ENCODE peak calls at places on chromosomes 4 and X, in five cellular contexts. Z is IMR-90, C is transverse colon, D is hepatocyte, Y is OCI-LY7. I is an unnamed sample.

GRCh38 chr4:139223682-139224317 is 46.8 kb upstream of the ELF2 start:
- DNase-seq in C (no peak), Y (no peak), D (peak; percentile 14), Z (peak; percentile 76), I (no peak)

GRCh38 chr4:90769251-90769650 is 642.1 kb downstream of the CCSER1 start:
- DNase-seq in C (no peak), D (peak; percentile 17), Y (no peak), Z (no peak), I (no peak)

GRCh38 chr4:53484911-53485459 is 106.3 kb downstream of the LNX1 start:
- DNase-seq in Y (no peak), D (no peak), C (no peak), Z (no peak), I (no peak)

GRCh38 chr4:183783933-183784622 is 121.0 kb upstream of the STOX2 start:
- DNase-seq in D (peak; percentile 65), Y (no peak), C (no peak), Z (peak; percentile 31), I (no peak)

GRCh38 chr4:7206385-7206784 is 14.0 kb downstream of the SORCS2 start:
- DNase-seq in Z (peak; percentile 76), D (no peak), C (no peak), Y (no peak), I (no peak)

GRCh38 chrX:100409316-100410082 is 574 bp downstream of the PCDH19 start:
- DNase-seq in Y (no peak), D (no peak), C (no peak), Z (no peak), I (no peak)

GRCh38 chr4:8644966-8645752 is 52.6 kb downstream of the CPZ start:
- DNase-seq in C (no peak), D (no peak), Y (no peak), Z (no peak), I (peak; percentile 55)

GRCh38 chr4:11608992-11609391 is 180.3 kb upstream of the HS3ST1 start:
- DNase-seq in C (no peak), D (no peak), Z (no peak), Y (no peak), I (no peak)

GRCh38 chr4:186191266-186192067 is at the start of gene CYP4V2:
- DNase-seq in C (peak; percentile 92), Y (peak; percentile 92), D (peak; percentile 88), Z (peak; percentile 72), I (peak; percentile 91)

GRCh38 chr4:54065282-54066087 is 1.1 kb upstream of the CHIC2 start:
- DNase-seq in D (no peak), Z (no peak), Y (peak; percentile 35), C (no peak), I (no peak)

GRCh38 chr4:5639556-5639955 is 68.8 kb downstream of the EVC2 start:
- DNase-seq in D (no peak), C (no peak), Y (no peak), Z (no peak), I (no peak)

GRCh38 chr4:73599182-73599581 is 21.1 kb downstream of the RASSF6 start:
- DNase-seq in Y (peak; percentile 65), D (peak; percentile 84), C (peak; percentile 80), Z (peak; percentile 73), I (no peak)

GRCh38 chr4:85659626-85660213 is 184.8 kb downstream of the ARHGAP24 start:
- DNase-seq in D (no peak), Z (no peak), C (no peak), Y (peak; percentile 56), I (no peak)

GRCh38 chr4:89216422-89216821 is 91.2 kb downstream of the GPRIN3 start:
- DNase-seq in D (no peak), Y (no peak), C (no peak), Z (no peak), I (no peak)

GRCh38 chr4:162866565-162866964 is 300.1 kb downstream of the NAF1 start:
- DNase-seq in Z (no peak), C (no peak), D (no peak), Y (no peak), I (no peak)

GRCh38 chr4:111991797-111992196 is 153.5 kb upstream of the FAM241A start:
- DNase-seq in C (no peak), Z (peak; percentile 53), Y (no peak), D (peak; percentile 51), I (no peak)

GRCh38 chr4:87781569-87781968 is 17.8 kb upstream of the IBSP start:
- DNase-seq in C (no peak), D (no peak), Y (no peak), Z (no peak), I (no peak)

GRCh38 chr4:54971474-54971950 is 153.9 kb downstream of the KDR start:
- DNase-seq in Y (peak; percentile 54), Z (peak; percentile 53), C (no peak), D (peak; percentile 59), I (no peak)

GRCh38 chr4:187604984-187605383 is 390.6 kb upstream of the ZFP42 start:
- DNase-seq in Y (no peak), C (no peak), D (no peak), Z (no peak), I (no peak)

GRCh38 chr4:187602339-187603092 is 393.1 kb upstream of the ZFP42 start:
- DNase-seq in C (no peak), Y (no peak), Z (peak; percentile 43), D (no peak), I (no peak)

GRCh38 chr4:187598246-187598645 is 397.3 kb upstream of the ZFP42 start:
- DNase-seq in Z (peak; percentile 10), C (no peak), D (no peak), Y (no peak), I (no peak)

GRCh38 chr4:187606581-187606980 is 389.0 kb upstream of the ZFP42 start:
- DNase-seq in Y (peak; percentile 49), C (peak; percentile 15), D (peak; percentile 62), Z (peak; percentile 69), I (no peak)

GRCh38 chr4:187603093-187603395 is 392.5 kb upstream of the ZFP42 start:
- DNase-seq in Y (no peak), D (no peak), C (no peak), Z (peak; percentile 83), I (no peak)
- H3K27ac ChIP-seq in Y (no peak overlapping the region), D (no peak overlapping the region), C (no peak overlapping the region), Z (no peak overlapping the region), I (no peak overlapping the region)

GRCh38 chrX:134236690-134237362 is at the start of gene CCDC160:
- DNase-seq in Z (no peak), C (peak; percentile 30), Y (no peak), D (peak; percentile 68), I (no peak)

GRCh38 chrX:134240209-134240608 is 3.2 kb downstream of the CCDC160 start:
- DNase-seq in Y (no peak), Z (no peak), C (no peak), D (no peak), I (no peak)

GRCh38 chrX:134237363-134237702 is 351 bp downstream of the CCDC160 start:
- DNase-seq in Z (no peak), Y (no peak), D (peak; percentile 11), C (no peak), I (no peak)

GRCh38 chrX:134241960-134242619 is 5.1 kb downstream of the CCDC160 start:
- DNase-seq in C (no peak), Y (no peak), Z (no peak), D (no peak), I (no peak)

DNA sequence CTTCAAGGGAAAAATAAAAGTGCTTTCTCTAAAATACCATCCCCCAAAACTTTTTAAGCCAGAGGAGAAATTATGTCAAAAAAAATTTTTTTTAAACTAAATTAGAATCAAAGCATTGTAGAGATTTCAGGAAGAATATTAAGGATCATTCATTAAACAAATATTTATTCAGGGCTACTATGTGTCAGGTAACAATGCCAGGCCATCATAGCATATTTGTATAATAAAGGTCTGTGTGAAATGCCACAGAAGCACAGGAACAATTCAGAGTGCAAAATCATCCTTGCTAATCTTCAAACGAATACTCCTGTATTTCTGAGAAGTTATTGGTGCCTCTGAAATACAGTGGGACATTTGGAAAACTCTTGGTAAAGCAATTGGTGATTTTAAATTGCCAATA is 2.0 kb downstream of the CCDC160 start:
- DNase-seq in Z (no peak), D (no peak), C (no peak), Y (no peak), I (no peak)
- TF ChIP-seq CTCF in Z (no peak), D (no peak), C (no peak), Y (no peak), I (no peak)

GRCh38 chrX:107676559-107677378 is 48.5 kb downstream of the PRPS1 start:
- DNase-seq in Y (peak; percentile 54), D (peak; percentile 89), Z (peak; percentile 84), C (peak; percentile 74), I (peak; percentile 96)
- H3K4me3 ChIP-seq in Y (peak overlapping the region; percentile 88), D (peak overlapping the region; percentile 22), Z (peak overlapping the region; percentile 42), C (peak overlapping the region; percentile 43), I (peak overlapping the region; percentile 69)

DNA sequence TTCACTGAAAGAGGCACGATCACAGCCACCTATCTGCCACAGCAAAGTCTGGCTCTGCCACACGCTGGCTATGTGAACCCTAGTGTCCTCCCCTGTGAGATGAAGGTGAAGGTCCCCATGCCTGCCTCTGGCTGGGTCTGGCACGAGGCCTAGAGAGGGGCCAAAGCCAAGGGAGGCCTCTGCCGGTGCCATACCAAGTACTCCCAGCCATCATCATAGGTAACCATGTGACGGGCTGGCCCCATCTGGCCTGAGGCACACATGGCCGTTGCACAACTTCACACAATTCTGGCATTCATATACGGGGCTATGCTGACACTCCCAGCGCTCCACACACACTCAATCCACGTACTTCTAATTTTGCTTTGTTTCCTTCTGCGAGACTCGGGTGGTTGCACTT is 15.3 kb downstream of the NOP14 start:
- DNase-seq in Y (no peak), Z (no peak), D (no peak), C (no peak), I (peak; percentile 43)
- H3K27ac ChIP-seq in Y (no peak overlapping the region), Z (no peak overlapping the region), D (no peak overlapping the region), C (no peak overlapping the region), I (no peak overlapping the region)

DNA sequence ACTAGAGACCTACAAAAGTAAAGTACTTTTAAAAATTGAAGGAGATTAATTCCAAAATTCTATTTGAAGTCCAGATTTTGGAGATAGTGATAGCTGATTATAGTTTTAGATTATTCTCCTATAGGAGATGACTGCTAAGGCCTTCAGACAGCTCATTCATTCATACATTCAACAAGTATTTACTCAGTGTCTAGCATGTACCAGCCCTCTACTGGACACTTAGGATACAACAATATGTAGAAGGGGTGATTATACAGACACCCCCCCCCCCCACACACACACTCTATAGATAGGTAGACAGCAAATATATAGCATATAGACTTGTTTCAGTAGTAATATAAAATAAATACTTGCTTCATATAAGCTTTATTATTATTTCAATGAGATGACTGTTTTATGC is 60.4 kb upstream of the TAF9B start:
- DNase-seq in D (peak; percentile 16), C (no peak), Y (peak; percentile 24), Z (peak; percentile 8), I (no peak)
- TF ChIP-seq CTCF in D (peak; percentile 13), C (no peak), Y (peak; percentile 65), Z (peak; percentile 19), I (no peak)

I was measured in coronary artery.